ENCODE peak calls at places on chromosome 18, in four cellular contexts. V, O, B and I are unnamed samples.

GRCh38 chr18:56992777-56993176 is 154.1 kb upstream of the BOD1L2 start:
- DNase-seq in V (no peak), O (no peak), B (no peak), I (no peak)

GRCh38 chr18:74836296-74837139 is 238.8 kb downstream of the ZNF407 start:
- DNase-seq in V (no peak), O (peak; percentile 20), B (no peak), I (no peak)

GRCh38 chr18:26350961-26351360 is 124.7 kb downstream of the TAF4B start:
- DNase-seq in V (no peak), O (no peak), B (no peak), I (no peak)

GRCh38 chr18:13868501-13869271 is 44.7 kb downstream of the MC5R start:
- DNase-seq in V (no peak), O (peak; percentile 43), B (no peak), I (no peak)

GRCh38 chr18:54382076-54382475 is 24.4 kb downstream of the C18orf54 start:
- DNase-seq in V (no peak), O (no peak), B (no peak), I (no peak)

GRCh38 chr18:59156316-59156715 is 16.6 kb downstream of the SEC11C start:
- DNase-seq in V (no peak), O (no peak), B (no peak), I (no peak)

GRCh38 chr18:3233004-3233403 is 13.2 kb upstream of the MYOM1 start:
- DNase-seq in V (no peak), O (no peak), B (no peak), I (no peak)

GRCh38 chr18:60872434-60872833 is 460.8 kb upstream of the CDH20 start:
- DNase-seq in V (no peak), O (no peak), B (no peak), I (no peak)

GRCh38 chr18:80234398-80234797 is 12.9 kb downstream of the PARD6G start:
- DNase-seq in V (no peak), O (no peak), B (no peak), I (no peak)

GRCh38 chr18:76657428-76657827 is 162.4 kb upstream of the ZNF516 start:
- DNase-seq in V (no peak), O (no peak), B (no peak), I (no peak)

GRCh38 chr18:74256190-74256589 is 35.6 kb downstream of the CYB5A start:
- DNase-seq in V (no peak), O (peak; percentile 50), B (no peak), I (no peak)

GRCh38 chr18:34710430-34711386 is 610 bp downstream of the DTNA start:
- DNase-seq in V (no peak), O (no peak), B (no peak), I (no peak)

GRCh38 chr18:62578980-62579511 is 56.2 kb downstream of the ZCCHC2 start:
- DNase-seq in V (no peak), O (no peak), B (no peak), I (no peak)

GRCh38 chr18:53698907-53699306 is 525.6 kb downstream of the MBD2 start:
- DNase-seq in V (no peak), O (peak; percentile 68), B (no peak), I (no peak)

GRCh38 chr18:36302676-36303075 is 5.2 kb downstream of the FHOD3 start:
- DNase-seq in V (no peak), O (no peak), B (no peak), I (no peak)

GRCh38 chr18:76345901-76346300 is 149.1 kb downstream of the ZNF516 start:
- DNase-seq in V (no peak), O (no peak), B (no peak), I (peak; percentile 38)

GRCh38 chr18:77807650-77808049 is 558.0 kb downstream of the GALR1 start:
- DNase-seq in V (no peak), O (no peak), B (no peak), I (no peak)

GRCh38 chr18:6449213-6449612 is 34.5 kb upstream of the L3MBTL4 start:
- DNase-seq in V (no peak), O (no peak), B (no peak), I (no peak)

GRCh38 chr18:21996261-21996892 is 173.0 kb upstream of the GATA6 start:
- DNase-seq in V (no peak), O (no peak), B (peak; percentile 82), I (no peak)

GRCh38 chr18:36828157-36828629 is 609 bp downstream of the TPGS2 start:
- DNase-seq in V (peak; percentile 1), O (peak; percentile 73), B (no peak), I (no peak)

GRCh38 chr18:2980607-2980923 is 32.4 kb downstream of the LPIN2 start:
- DNase-seq in V (no peak), O (no peak), B (no peak), I (no peak)

GRCh38 chr18:25229080-25229479 is 122.9 kb downstream of the ZNF521 start:
- DNase-seq in V (no peak), O (no peak), B (no peak), I (no peak)

GRCh38 chr18:62660741-62661140 is 54.6 kb upstream of the PHLPP1 start:
- DNase-seq in V (no peak), O (no peak), B (no peak), I (no peak)

GRCh38 chr18:70420151-70420898 is 131.5 kb downstream of the SOCS6 start:
- DNase-seq in V (no peak), O (no peak), B (no peak), I (no peak)

GRCh38 chr18:44536619-44537018 is 144.1 kb upstream of the SETBP1 start:
- DNase-seq in V (no peak), O (no peak), B (no peak), I (no peak)

GRCh38 chr18:59460060-59460395 is 101.0 kb upstream of the LMAN1 start:
- DNase-seq in V (no peak), O (peak; percentile 13), B (no peak), I (no peak)

GRCh38 chr18:46261799-46262198 is 157.6 kb downstream of the HAUS1 start:
- DNase-seq in V (no peak), O (no peak), B (no peak), I (no peak)

GRCh38 chr18:76588591-76589303 is 93.7 kb upstream of the ZNF516 start:
- DNase-seq in V (no peak), O (peak; percentile 27), B (no peak), I (peak; percentile 66)

GRCh38 chr18:44130365-44130942 is 550.2 kb upstream of the SETBP1 start:
- DNase-seq in V (no peak), O (peak; percentile 75), B (no peak), I (no peak)

GRCh38 chr18:77145364-77145901 is 12.8 kb upstream of the MBP start:
- DNase-seq in V (no peak), O (no peak), B (peak; percentile 26), I (peak; percentile 69)

GRCh38 chr18:59509477-59510173 is 150.6 kb upstream of the LMAN1 start:
- DNase-seq in V (no peak), O (no peak), B (no peak), I (no peak)

GRCh38 chr18:45688834-45689233 is 35.1 kb upstream of the SLC14A1 start:
- DNase-seq in V (peak; percentile 51), O (no peak), B (no peak), I (no peak)

GRCh38 chr18:23618862-23619387 is 32.6 kb upstream of the NPC1 start:
- DNase-seq in V (no peak), O (peak; percentile 82), B (no peak), I (no peak)
- TF ChIP-seq CTCF in V (no peak), O (peak; percentile 32), B (no peak), I (no peak)

GRCh38 chr18:31611511-31611910 is 19.8 kb downstream of the TTR start:
- DNase-seq in V (no peak), O (no peak), B (no peak), I (no peak)

GRCh38 chr18:31609886-31610646 is 18.4 kb downstream of the TTR start:
- DNase-seq in V (no peak), O (no peak), B (no peak), I (no peak)

GRCh38 chr18:31612124-31612523 is 20.4 kb downstream of the TTR start:
- DNase-seq in V (no peak), O (no peak), B (no peak), I (no peak)

GRCh38 chr18:31614044-31614443 is 22.4 kb downstream of the TTR start:
- DNase-seq in V (no peak), O (no peak), B (no peak), I (no peak)

GRCh38 chr18:31610841-31611240 is 19.2 kb downstream of the TTR start:
- DNase-seq in V (no peak), O (peak; percentile 76), B (peak; percentile 53), I (no peak)
- TF ChIP-seq CTCF in V (no peak), O (peak; percentile 53), B (no peak), I (no peak)

GRCh38 chr18:55477537-55478300 is 110.3 kb downstream of the TCF4 start:
- DNase-seq in V (peak; percentile 1), O (no peak), B (no peak), I (no peak)
- TF ChIP-seq CTCF in V (no peak), O (no peak), B (no peak), I (no peak)

DNA sequence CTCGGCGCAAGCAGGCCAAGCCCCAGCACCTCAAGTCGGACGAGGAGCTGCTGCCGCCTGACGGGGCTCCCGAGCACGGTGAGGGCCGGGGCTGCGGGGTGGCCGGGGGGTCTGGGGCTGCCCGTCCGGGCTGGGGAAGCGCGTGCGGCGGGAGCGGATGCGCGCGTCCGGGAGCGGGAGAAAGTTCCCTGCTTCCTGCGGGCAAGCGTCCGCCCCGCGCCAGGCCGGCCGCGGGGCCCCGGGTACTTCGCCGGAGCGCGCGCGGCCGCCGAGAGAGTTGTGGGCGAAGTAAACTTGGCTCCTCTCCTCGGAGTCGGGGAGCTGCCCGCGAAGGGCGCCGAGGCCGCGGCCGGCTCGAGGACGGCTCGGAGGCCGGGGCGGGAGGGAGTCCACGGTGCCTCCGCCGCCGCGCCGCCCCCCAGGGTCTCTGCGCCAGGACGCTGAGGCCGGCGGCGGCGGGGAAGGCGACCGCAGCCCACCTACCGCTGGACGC is 707 bp downstream of the SALL3 start:
- DNase-seq in V (no peak), O (no peak), B (peak; percentile 37), I (no peak)
- TF ChIP-seq CTCF in V (no peak), O (no peak), B (no peak), I (no peak)

GRCh38 chr18:63747006-63747405 is 28.2 kb upstream of the SERPINB7 start:
- DNase-seq in V (no peak), O (no peak), B (no peak), I (no peak)

GRCh38 chr18:63736856-63737255 is 34.1 kb downstream of the SERPINB11 start:
- DNase-seq in V (no peak), O (no peak), B (no peak), I (no peak)

DNA sequence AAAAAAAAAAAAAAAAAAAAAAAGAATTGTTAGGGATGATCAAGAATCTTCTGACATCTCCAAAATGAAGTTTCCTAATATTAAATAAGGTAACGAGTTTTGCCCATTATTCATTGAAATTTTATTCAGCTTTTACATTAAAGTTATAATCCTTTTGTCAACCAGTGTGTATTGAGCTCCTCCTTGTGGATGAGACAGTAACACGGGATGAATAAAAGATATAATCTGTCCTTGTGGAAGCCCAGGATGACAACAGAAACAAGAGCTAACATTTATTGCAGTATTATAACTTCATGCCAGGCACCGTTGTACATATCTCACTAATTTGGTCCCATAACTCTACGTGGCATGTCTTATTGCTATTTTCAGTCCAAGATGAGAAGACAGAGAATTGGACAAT is 33.4 kb upstream of the SERPINB7 start:
- DNase-seq in V (no peak), O (no peak), B (no peak), I (no peak)
- TF ChIP-seq CTCF in V (no peak), O (peak; percentile 41), B (no peak), I (peak; percentile 41)